ENCODE peak calls at places on chromosomes 6 and 20, in six cellular contexts. One of them, this sample, is unnamed.

GRCh38 chr6:7313505-7314165 is 636 bp upstream of the SSR1 start:
- DNase-seq in endothelial cell of umbilical vein: no peak
- DNase-seq in HepG2: no peak
- DNase-seq in K562: no peak
- DNase-seq in A549: no peak
- DNase-seq in GM12878: no peak
- DNase-seq in this sample: no peak

GRCh38 chr6:140192018-140192417 is 817.6 kb upstream of the CITED2 start:
- DNase-seq in HepG2: no peak
- DNase-seq in endothelial cell of umbilical vein: no peak
- DNase-seq in GM12878: no peak
- DNase-seq in K562: no peak
- DNase-seq in A549: no peak
- DNase-seq in this sample: no peak

GRCh38 chr20:62975251-62975770 is 22.8 kb downstream of the SLC17A9 start:
- DNase-seq in A549: no peak
- DNase-seq in HepG2: no peak
- DNase-seq in K562: no peak
- DNase-seq in GM12878: no peak
- DNase-seq in endothelial cell of umbilical vein: no peak
- DNase-seq in this sample: no peak

GRCh38 chr20:58714340-58714922 is 21.8 kb downstream of the NPEPL1 start:
- DNase-seq in K562: no peak
- DNase-seq in endothelial cell of umbilical vein: no peak
- DNase-seq in HepG2: no peak
- DNase-seq in GM12878: no peak
- DNase-seq in A549: no peak
- DNase-seq in this sample: peak

GRCh38 chr6:17600527-17601388 is 656 bp downstream of the FAM8A1 start:
- DNase-seq in K562: peak
- DNase-seq in A549: no peak
- DNase-seq in HepG2: peak
- DNase-seq in GM12878: no peak
- DNase-seq in endothelial cell of umbilical vein: peak
- DNase-seq in this sample: peak

GRCh38 chr6:142985286-142985685 is 40.3 kb upstream of the HIVEP2 start:
- DNase-seq in endothelial cell of umbilical vein: no peak
- DNase-seq in K562: no peak
- DNase-seq in GM12878: no peak
- DNase-seq in A549: no peak
- DNase-seq in HepG2: no peak
- DNase-seq in this sample: no peak

GRCh38 chr6:73511796-73512195 is 9.0 kb downstream of the EEF1A1 start:
- DNase-seq in K562: no peak
- DNase-seq in GM12878: no peak
- DNase-seq in endothelial cell of umbilical vein: peak
- DNase-seq in A549: no peak
- DNase-seq in HepG2: no peak
- DNase-seq in this sample: peak

GRCh38 chr6:163226836-163227485 is 187.6 kb upstream of the QKI start:
- DNase-seq in GM12878: no peak
- DNase-seq in HepG2: no peak
- DNase-seq in endothelial cell of umbilical vein: no peak
- DNase-seq in A549: no peak
- DNase-seq in K562: no peak
- DNase-seq in this sample: no peak

GRCh38 chr6:146106532-146106931 is 77.7 kb downstream of the GRM1 start:
- DNase-seq in K562: no peak
- DNase-seq in HepG2: no peak
- DNase-seq in GM12878: no peak
- DNase-seq in A549: no peak
- DNase-seq in endothelial cell of umbilical vein: no peak
- DNase-seq in this sample: no peak

GRCh38 chr6:163310096-163310972 is 104.2 kb upstream of the QKI start:
- DNase-seq in endothelial cell of umbilical vein: no peak
- DNase-seq in HepG2: no peak
- DNase-seq in GM12878: no peak
- DNase-seq in K562: no peak
- DNase-seq in A549: no peak
- DNase-seq in this sample: no peak

GRCh38 chr6:36724514-36725385 is 27.1 kb downstream of the RAB44 start:
- DNase-seq in GM12878: no peak
- DNase-seq in A549: peak
- DNase-seq in K562: peak
- DNase-seq in endothelial cell of umbilical vein: peak
- DNase-seq in HepG2: peak
- DNase-seq in this sample: peak

GRCh38 chr6:97160280-97160679 is 122.7 kb downstream of the MMS22L start:
- DNase-seq in endothelial cell of umbilical vein: no peak
- DNase-seq in K562: peak
- DNase-seq in GM12878: no peak
- DNase-seq in A549: peak
- DNase-seq in HepG2: no peak
- DNase-seq in this sample: peak

GRCh38 chr6:127967708-127968107 is 66.8 kb upstream of the THEMIS start:
- DNase-seq in endothelial cell of umbilical vein: no peak
- DNase-seq in K562: no peak
- DNase-seq in A549: no peak
- DNase-seq in HepG2: no peak
- DNase-seq in GM12878: no peak
- DNase-seq in this sample: no peak

GRCh38 chr6:158000530-158001307 is 19.1 kb downstream of the SYNJ2 start:
- DNase-seq in A549: no peak
- DNase-seq in GM12878: no peak
- DNase-seq in HepG2: no peak
- DNase-seq in K562: no peak
- DNase-seq in endothelial cell of umbilical vein: no peak
- DNase-seq in this sample: no peak

GRCh38 chr20:45091366-45091765 is 9.6 kb downstream of the KCNS1 start:
- DNase-seq in A549: no peak
- DNase-seq in endothelial cell of umbilical vein: no peak
- DNase-seq in GM12878: no peak
- DNase-seq in HepG2: no peak
- DNase-seq in K562: no peak
- DNase-seq in this sample: no peak

GRCh38 chr6:129312865-129313264 is 397.1 kb downstream of the ARHGAP18 start:
- DNase-seq in GM12878: no peak
- DNase-seq in HepG2: no peak
- DNase-seq in endothelial cell of umbilical vein: no peak
- DNase-seq in K562: no peak
- DNase-seq in A549: peak
- DNase-seq in this sample: no peak

GRCh38 chr6:41039060-41039998 is at the start of gene UNC5CL:
- DNase-seq in endothelial cell of umbilical vein: peak
- DNase-seq in A549: peak
- DNase-seq in HepG2: peak
- DNase-seq in K562: peak
- DNase-seq in GM12878: no peak
- DNase-seq in this sample: peak

GRCh38 chr6:115773741-115774140 is 286.9 kb downstream of the FRK start:
- DNase-seq in endothelial cell of umbilical vein: no peak
- DNase-seq in GM12878: no peak
- DNase-seq in HepG2: no peak
- DNase-seq in K562: no peak
- DNase-seq in A549: no peak
- DNase-seq in this sample: no peak

GRCh38 chr6:115765966-115766365 is 294.7 kb downstream of the FRK start:
- DNase-seq in A549: no peak
- DNase-seq in HepG2: no peak
- DNase-seq in endothelial cell of umbilical vein: no peak
- DNase-seq in K562: no peak
- DNase-seq in GM12878: no peak
- DNase-seq in this sample: no peak

GRCh38 chr6:115766745-115767462 is 293.8 kb downstream of the FRK start:
- DNase-seq in K562: no peak
- DNase-seq in endothelial cell of umbilical vein: no peak
- DNase-seq in GM12878: no peak
- DNase-seq in HepG2: no peak
- DNase-seq in A549: no peak
- DNase-seq in this sample: no peak

GRCh38 chr6:115768469-115768868 is 292.2 kb downstream of the FRK start:
- DNase-seq in K562: no peak
- DNase-seq in A549: no peak
- DNase-seq in GM12878: no peak
- DNase-seq in endothelial cell of umbilical vein: no peak
- DNase-seq in HepG2: no peak
- DNase-seq in this sample: no peak

DNA sequence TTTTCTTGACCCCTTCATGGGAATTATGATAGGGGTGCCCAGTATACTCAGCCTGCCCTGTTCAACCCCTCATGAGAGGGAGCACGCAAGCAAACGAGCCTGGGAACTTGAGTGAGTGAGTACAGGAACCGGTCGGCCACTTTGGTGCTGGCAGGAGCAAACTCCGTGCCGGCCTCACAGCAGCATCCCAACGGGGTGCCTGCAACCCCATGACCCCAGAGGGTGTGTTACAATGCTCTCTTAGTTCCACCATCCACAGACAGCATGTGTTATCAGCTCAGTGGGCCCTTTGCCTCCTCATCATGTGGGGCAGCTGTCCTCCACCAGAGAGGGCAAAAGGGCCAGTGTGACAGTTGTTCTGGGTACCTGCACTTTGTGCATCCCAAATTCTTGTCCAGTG is 289.8 kb downstream of the FRK start:
- DNase-seq in K562: no peak
- DNase-seq in HepG2: no peak
- DNase-seq in GM12878: no peak
- DNase-seq in endothelial cell of umbilical vein: no peak
- DNase-seq in A549: no peak
- DNase-seq in this sample: no peak
- TF ChIP-seq MYC in K562: no peak
- TF ChIP-seq MYC in HepG2: no peak
- TF ChIP-seq MYC in GM12878: no peak
- TF ChIP-seq MYC in endothelial cell of umbilical vein: no peak
- TF ChIP-seq MYC in A549: no peak
- TF ChIP-seq MYC in this sample: no peak

GRCh38 chr20:48186915-48187314 is 401.6 kb upstream of the SULF2 start:
- DNase-seq in K562: no peak
- DNase-seq in A549: no peak
- DNase-seq in HepG2: no peak
- DNase-seq in endothelial cell of umbilical vein: no peak
- DNase-seq in GM12878: no peak
- DNase-seq in this sample: no peak
- TF ChIP-seq MAX in K562: no peak
- TF ChIP-seq MAX in A549: no peak
- TF ChIP-seq MAX in HepG2: no peak
- TF ChIP-seq MAX in endothelial cell of umbilical vein: no peak
- TF ChIP-seq MAX in GM12878: no peak
- TF ChIP-seq MAX in this sample: no peak

GRCh38 chr6:55012454-55012853 is 161.9 kb upstream of the HCRTR2 start:
- DNase-seq in endothelial cell of umbilical vein: no peak
- DNase-seq in GM12878: no peak
- DNase-seq in K562: no peak
- DNase-seq in A549: no peak
- DNase-seq in HepG2: no peak
- DNase-seq in this sample: no peak

GRCh38 chr6:55014321-55015088 is 159.8 kb upstream of the HCRTR2 start:
- DNase-seq in A549: no peak
- DNase-seq in HepG2: no peak
- DNase-seq in endothelial cell of umbilical vein: no peak
- DNase-seq in GM12878: no peak
- DNase-seq in K562: no peak
- DNase-seq in this sample: no peak

GRCh38 chr6:55011034-55011433 is 163.3 kb upstream of the HCRTR2 start:
- DNase-seq in K562: no peak
- DNase-seq in A549: no peak
- DNase-seq in GM12878: no peak
- DNase-seq in endothelial cell of umbilical vein: no peak
- DNase-seq in HepG2: no peak
- DNase-seq in this sample: peak

DNA sequence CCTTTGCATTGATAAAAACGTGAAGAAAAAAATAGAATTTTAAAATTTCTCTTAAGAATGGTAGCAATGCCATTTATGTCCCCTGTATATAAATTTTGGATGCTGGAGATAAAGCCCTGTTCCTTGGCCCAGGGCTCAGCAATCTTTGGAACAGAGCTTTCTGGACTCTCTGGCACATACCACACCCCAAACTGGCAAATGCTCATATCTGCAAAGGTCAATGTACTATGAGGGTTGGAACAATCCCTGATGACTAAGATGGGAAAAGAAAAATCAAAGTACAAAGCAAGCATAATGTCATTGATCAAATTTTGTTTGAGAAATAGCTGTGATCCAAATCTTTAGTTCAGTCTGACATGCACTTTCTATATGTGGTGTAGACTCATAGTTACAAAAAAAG is 158.1 kb upstream of the HCRTR2 start:
- DNase-seq in GM12878: no peak
- DNase-seq in endothelial cell of umbilical vein: no peak
- DNase-seq in A549: no peak
- DNase-seq in K562: no peak
- DNase-seq in HepG2: no peak
- DNase-seq in this sample: no peak
- TF ChIP-seq MYC in GM12878: no peak
- TF ChIP-seq MYC in endothelial cell of umbilical vein: no peak
- TF ChIP-seq MYC in A549: no peak
- TF ChIP-seq MYC in K562: no peak
- TF ChIP-seq MYC in HepG2: no peak
- TF ChIP-seq MYC in this sample: no peak

GRCh38 chr6:16130932-16131387 is 2.1 kb downstream of the MYLIP start:
- DNase-seq in endothelial cell of umbilical vein: peak
- DNase-seq in A549: peak
- DNase-seq in K562: peak
- DNase-seq in HepG2: peak
- DNase-seq in GM12878: peak
- DNase-seq in this sample: peak
- TF ChIP-seq MAX in endothelial cell of umbilical vein: no peak
- TF ChIP-seq MAX in A549: no peak
- TF ChIP-seq MAX in K562: no peak
- TF ChIP-seq MAX in HepG2: no peak
- TF ChIP-seq MAX in GM12878: no peak
- TF ChIP-seq MAX in this sample: peak

GRCh38 chr20:20737158-20737557 is 24.7 kb upstream of the RALGAPA2 start:
- DNase-seq in HepG2: no peak
- DNase-seq in A549: no peak
- DNase-seq in K562: no peak
- DNase-seq in GM12878: no peak
- DNase-seq in endothelial cell of umbilical vein: no peak
- DNase-seq in this sample: peak
- TF ChIP-seq MYC in HepG2: no peak
- TF ChIP-seq MYC in A549: no peak
- TF ChIP-seq MYC in K562: no peak
- TF ChIP-seq MYC in GM12878: no peak
- TF ChIP-seq MYC in endothelial cell of umbilical vein: no peak
- TF ChIP-seq MYC in this sample: no peak